ENCODE peak calls at places on chromosomes 2 and 18, in five cellular contexts. H, Z, V, J and S are unnamed samples.
A peak's percentile ranks its signal among the peaks of the same experiment; 100 is the strongest.

GRCh38 chr2:12090590-12090989 is 344.2 kb downstream of the LPIN1 start:
- DNase-seq in H (no peak), Z (no peak), V (no peak), J (no peak), S (no peak)

GRCh38 chr2:182652326-182652725 is 63.7 kb upstream of the DNAJC10 start:
- DNase-seq in H (no peak), Z (no peak), V (no peak), J (no peak), S (no peak)

GRCh38 chr2:18500333-18500732 is 60.1 kb downstream of the RDH14 start:
- DNase-seq in H (no peak), Z (no peak), V (peak; percentile 94), J (no peak), S (no peak)

GRCh38 chr18:9787126-9787525 is 79.0 kb downstream of the RAB31 start:
- DNase-seq in H (no peak), Z (no peak), V (no peak), J (no peak), S (no peak)

GRCh38 chr2:176388886-176389285 is 119.6 kb downstream of the MTX2 start:
- DNase-seq in H (no peak), Z (no peak), V (no peak), J (no peak), S (no peak)

GRCh38 chr2:186726938-186727337 is 33.1 kb downstream of the FAM171B start:
- DNase-seq in H (no peak), Z (no peak), V (peak; percentile 6), J (no peak), S (no peak)

GRCh38 chr2:184205048-184205596 is 393.2 kb upstream of the ZNF804A start:
- DNase-seq in H (no peak), Z (no peak), V (no peak), J (no peak), S (no peak)

GRCh38 chr2:17971531-17971930 is 93.1 kb downstream of the KCNS3 start:
- DNase-seq in H (no peak), Z (no peak), V (no peak), J (no peak), S (no peak)

GRCh38 chr18:70693196-70693595 is 404.4 kb downstream of the SOCS6 start:
- DNase-seq in H (no peak), Z (no peak), V (no peak), J (no peak), S (no peak)

GRCh38 chr2:240565267-240566202 is 2.7 kb upstream of the RNPEPL1 start:
- DNase-seq in H (peak; percentile 86), Z (peak; percentile 64), V (peak; percentile 67), J (no peak), S (peak; percentile 64)

GRCh38 chr2:205906419-205906818 is 179.6 kb downstream of the INO80D start:
- DNase-seq in H (no peak), Z (no peak), V (no peak), J (no peak), S (no peak)

GRCh38 chr2:114368705-114369104 is 73.7 kb upstream of the DPP10 start:
- DNase-seq in H (no peak), Z (no peak), V (no peak), J (no peak), S (no peak)

GRCh38 chr18:2083691-2084090 is 487.6 kb downstream of the METTL4 start:
- DNase-seq in H (no peak), Z (no peak), V (no peak), J (no peak), S (no peak)

GRCh38 chr2:68134554-68134953 is 23.1 kb upstream of the PNO1 start:
- DNase-seq in H (no peak), Z (no peak), V (no peak), J (no peak), S (peak; percentile 77)

GRCh38 chr18:985301-985700 is 80.6 kb downstream of the ADCYAP1 start:
- DNase-seq in H (no peak), Z (no peak), V (no peak), J (no peak), S (no peak)

GRCh38 chr2:120016800-120017199 is 3.9 kb downstream of the EPB41L5 start:
- DNase-seq in H (no peak), Z (no peak), V (no peak), J (no peak), S (no peak)

GRCh38 chr2:47373747-47374146 is 29.2 kb upstream of the MSH2 start:
- DNase-seq in H (no peak), Z (no peak), V (no peak), J (no peak), S (peak; percentile 61)